ENCODE peak calls at places on chromosome 10, in eight cellular contexts. B is GM23248, N is PC-3, K is GM23338, A is OCI-LY7, C is SK-N-SH, P is neural progenitor cell, T is HCT116. O is an unnamed sample.

GRCh38 chr10:47020491-47020890 is 109.3 kb downstream of the PTPN20 start:
- DNase-seq in B (peak), N (no peak), K (no peak), A (no peak), C (no peak), P (no peak), T (no peak), O (no peak)

GRCh38 chr10:132945125-132945893 is 2.9 kb upstream of the CFAP46 start:
- DNase-seq in B (no peak), N (no peak), K (no peak), A (no peak), C (no peak), P (no peak), T (no peak), O (no peak)

GRCh38 chr10:117830832-117831231 is 215.9 kb downstream of the RAB11FIP2 start:
- DNase-seq in B (no peak), N (no peak), K (peak), A (no peak), C (no peak), P (peak), T (no peak), O (no peak)

GRCh38 chr10:88152720-88153119 is 289.3 kb downstream of the PTEN start:
- DNase-seq in B (peak), N (no peak), K (no peak), A (peak), C (peak), P (no peak), T (peak), O (peak)

GRCh38 chr10:8346861-8347260 is 292.4 kb downstream of the GATA3 start:
- DNase-seq in B (no peak), N (no peak), K (peak), A (no peak), C (no peak), P (peak), T (no peak), O (peak)

GRCh38 chr10:62050941-62051433 is 149.5 kb downstream of the ARID5B start:
- DNase-seq in B (peak), N (peak), K (peak), A (no peak), C (no peak), P (no peak), T (peak), O (peak)

GRCh38 chr10:73991846-73992245 is 6.1 kb upstream of the VCL start:
- DNase-seq in B (no peak), N (no peak), K (no peak), A (peak), C (no peak), P (no peak), T (no peak), O (no peak)

GRCh38 chr10:57098146-57098545 is 737.1 kb upstream of the ZWINT start:
- DNase-seq in B (no peak), N (no peak), K (no peak), A (no peak), C (no peak), P (no peak), T (no peak), O (no peak)

GRCh38 chr10:101071266-101071884 is 9.6 kb downstream of the KAZALD1 start:
- DNase-seq in B (peak), N (no peak), K (no peak), A (peak), C (no peak), P (no peak), T (no peak), O (no peak)

GRCh38 chr10:107081644-107082043 is 82.9 kb downstream of the SORCS1 start:
- DNase-seq in B (no peak), N (no peak), K (no peak), A (no peak), C (no peak), P (no peak), T (no peak), O (no peak)

GRCh38 chr10:63227207-63227895 is 94.2 kb downstream of the NRBF2 start:
- DNase-seq in B (peak), N (peak), K (no peak), A (no peak), C (no peak), P (no peak), T (peak), O (no peak)
- TF ChIP-seq EZH2phosphoT487 in B (no peak), N (no peak), K (no peak), A (no peak), C (no peak), P (no peak), T (no peak), O (no peak)

DNA sequence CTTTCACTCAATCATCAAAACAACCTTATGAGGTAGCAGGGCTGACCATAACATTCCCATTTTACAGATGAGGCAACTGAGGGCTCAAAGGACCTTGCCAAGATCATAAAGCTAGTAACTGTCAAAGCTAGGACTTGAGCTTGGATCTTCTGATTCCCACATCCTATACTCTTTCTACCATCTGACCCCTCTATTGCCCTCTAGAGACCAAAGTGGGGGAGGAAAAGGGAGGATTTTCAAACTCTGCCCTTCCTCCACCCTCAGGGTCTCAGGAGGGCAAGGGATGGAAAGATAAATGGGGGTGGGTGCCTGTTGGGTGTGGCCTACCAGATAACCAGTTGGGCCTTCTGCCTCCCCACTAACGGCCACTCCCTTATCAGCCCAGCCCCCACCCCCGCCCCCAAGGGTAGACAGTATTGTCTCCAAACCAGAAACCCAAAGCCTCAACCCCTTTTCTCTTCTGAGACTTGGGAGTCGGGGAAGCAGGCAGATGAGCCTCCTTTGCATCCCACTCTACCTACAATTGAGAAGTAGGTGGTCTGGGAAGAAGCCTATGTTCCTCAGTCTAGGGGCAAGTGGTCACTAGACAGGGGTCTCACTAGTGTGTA is 7.9 kb downstream of the LDB1 start:
- DNase-seq in B (no peak), N (no peak), K (peak), A (no peak), C (peak), P (peak), T (no peak), O (no peak)
- H3K4me3 ChIP-seq in B (no peak), N (no peak), K (peak), A (no peak), C (peak), P (peak), T (no peak), O (no peak)

GRCh38 chr10:112913255-112913654 is 36.8 kb upstream of the TCF7L2 start:
- DNase-seq in B (no peak), N (no peak), K (no peak), A (no peak), C (no peak), P (no peak), T (no peak), O (no peak)

GRCh38 chr10:112917676-112918075 is 32.4 kb upstream of the TCF7L2 start:
- DNase-seq in B (no peak), N (no peak), K (no peak), A (no peak), C (no peak), P (no peak), T (no peak), O (no peak)

GRCh38 chr10:112913661-112914287 is 36.3 kb upstream of the TCF7L2 start:
- DNase-seq in B (no peak), N (no peak), K (no peak), A (no peak), C (no peak), P (no peak), T (no peak), O (no peak)

GRCh38 chr10:112914288-112914952 is 35.6 kb upstream of the TCF7L2 start:
- DNase-seq in B (peak), N (peak), K (no peak), A (no peak), C (no peak), P (no peak), T (no peak), O (no peak)

DNA sequence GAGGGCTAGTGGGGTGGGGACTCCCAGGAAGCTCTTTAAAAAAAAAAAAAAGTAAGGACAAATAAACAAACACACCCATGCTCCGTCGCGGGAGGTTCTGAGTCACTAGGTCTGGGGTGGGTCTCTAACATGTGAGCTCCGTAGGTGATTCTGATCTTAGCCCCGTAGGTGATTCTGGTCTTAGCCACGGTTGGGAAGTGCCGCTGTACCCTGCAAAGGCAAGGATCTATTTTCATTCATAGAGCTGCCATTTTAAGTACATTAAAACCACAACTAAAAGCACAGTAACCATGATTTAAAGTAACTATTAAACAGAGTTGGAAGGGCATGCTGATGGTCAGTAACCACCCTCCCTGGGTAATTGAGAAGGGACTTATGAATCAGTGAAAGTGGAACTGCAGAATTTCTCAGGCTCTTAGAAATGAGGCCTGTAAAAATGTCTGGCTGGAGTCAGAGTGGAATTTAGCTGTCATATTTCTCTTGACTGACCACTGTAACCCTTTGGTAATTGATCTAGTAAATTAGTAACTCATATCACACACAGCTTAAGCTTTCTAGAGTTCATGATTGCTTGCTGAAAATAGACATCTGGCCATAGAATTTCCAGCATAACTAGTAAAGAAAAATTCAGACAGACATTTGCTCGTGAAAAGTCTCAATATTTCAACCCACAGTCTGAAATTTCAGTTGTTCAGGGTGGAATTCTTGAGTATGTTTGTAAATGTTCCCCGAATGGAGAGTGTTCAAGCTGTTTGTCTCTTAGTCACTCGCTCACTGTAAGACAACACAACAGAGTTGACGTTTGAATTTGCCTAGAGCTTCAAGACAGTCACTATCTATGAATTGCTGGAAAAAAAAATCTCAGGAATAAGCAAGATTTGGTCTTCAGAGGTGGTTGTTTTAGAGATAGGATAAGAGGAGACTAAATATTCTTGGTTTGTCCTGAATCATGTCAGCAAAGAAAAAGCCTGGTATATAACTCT is 34.2 kb upstream of the TCF7L2 start:
- DNase-seq in B (peak), N (peak), K (peak), A (no peak), C (no peak), P (no peak), T (peak), O (peak)
- H2AFZ ChIP-seq in B (no peak), N (peak), K (no peak), A (no peak), C (no peak), P (no peak), T (peak), O (no peak)

GRCh38 chr10:128853537-128853936 is 613.5 kb upstream of the MGMT start:
- DNase-seq in B (no peak), N (no peak), K (no peak), A (no peak), C (no peak), P (no peak), T (no peak), O (no peak)
- TF ChIP-seq EZH2phosphoT487 in B (no peak), N (no peak), K (no peak), A (no peak), C (no peak), P (no peak), T (no peak), O (no peak)

DNA sequence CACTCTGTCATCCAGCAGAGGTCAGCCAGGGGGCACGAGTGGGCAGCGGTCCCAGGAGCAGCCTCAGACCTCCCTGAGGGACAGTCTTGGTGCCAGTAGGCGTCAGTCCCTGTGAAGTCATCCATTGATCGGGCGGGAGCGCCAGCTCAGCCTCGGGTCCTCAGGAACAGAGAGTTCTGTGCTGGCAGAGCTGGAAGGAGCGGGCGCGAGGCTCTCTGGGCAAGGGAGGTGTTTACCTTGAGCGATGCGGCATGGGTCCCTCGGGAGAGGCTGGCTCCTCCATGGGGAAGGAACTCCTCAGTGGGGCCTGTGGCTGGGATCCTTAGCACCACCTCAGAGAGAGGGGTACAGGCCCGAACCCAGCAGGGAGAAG is 101.1 kb upstream of the PPIF start:
- DNase-seq in B (peak), N (no peak), K (no peak), A (no peak), C (no peak), P (no peak), T (no peak), O (no peak)
- H3K4me3 ChIP-seq in B (no peak), N (no peak), K (no peak), A (peak), C (no peak), P (no peak), T (no peak), O (no peak)

GRCh38 chr10:72258617-72259016 is 15.1 kb upstream of the DDIT4 start:
- DNase-seq in B (no peak), N (no peak), K (peak), A (no peak), C (no peak), P (no peak), T (no peak), O (no peak)

GRCh38 chr10:72254891-72255568 is 18.7 kb upstream of the DDIT4 start:
- DNase-seq in B (peak), N (no peak), K (peak), A (no peak), C (peak), P (peak), T (no peak), O (peak)

GRCh38 chr10:72255977-72256729 is 17.6 kb upstream of the DDIT4 start:
- DNase-seq in B (no peak), N (no peak), K (no peak), A (no peak), C (no peak), P (no peak), T (no peak), O (no peak)

GRCh38 chr10:72259491-72260214 is 14.1 kb upstream of the DDIT4 start:
- DNase-seq in B (peak), N (no peak), K (peak), A (peak), C (peak), P (no peak), T (no peak), O (peak)

GRCh38 chr10:72257051-72257892 is 16.5 kb upstream of the DDIT4 start:
- DNase-seq in B (no peak), N (no peak), K (no peak), A (peak), C (no peak), P (peak), T (no peak), O (no peak)
- H2AFZ ChIP-seq in B (no peak), N (no peak), K (peak), A (peak), C (no peak), P (no peak), T (no peak), O (no peak)

GRCh38 chr10:70432101-70432500 is 9.4 kb downstream of the NODAL start:
- DNase-seq in B (no peak), N (no peak), K (no peak), A (no peak), C (no peak), P (peak), T (no peak), O (no peak)
- TF ChIP-seq EZH2phosphoT487 in B (no peak), N (no peak), K (no peak), A (no peak), C (no peak), P (no peak), T (no peak), O (no peak)

GRCh38 chr10:124865676-124866075 is 64.1 kb downstream of the ABRAXAS2 start:
- DNase-seq in B (no peak), N (no peak), K (no peak), A (no peak), C (no peak), P (no peak), T (no peak), O (no peak)
- H3K4me3 ChIP-seq in B (no peak), N (no peak), K (no peak), A (no peak), C (no peak), P (no peak), T (no peak), O (no peak)

GRCh38 chr10:1347525-1347924 is 291.3 kb downstream of the WDR37 start:
- DNase-seq in B (no peak), N (no peak), K (no peak), A (no peak), C (no peak), P (no peak), T (no peak), O (no peak)
- H2AFZ ChIP-seq in B (no peak), N (no peak), K (no peak), A (no peak), C (no peak), P (no peak), T (no peak), O (no peak)

O was measured in hepatocyte.